ENCODE peak calls at places on chromosome 18, in seven cellular contexts. J, K, B, X, G, M and T are unnamed samples.

GRCh38 chr18:25685088-25685487 is 333.1 kb upstream of the ZNF521 start:
- DNase-seq in J (no peak), K (no peak), B (no peak), X (no peak), G (no peak), M (no peak), T (no peak)

GRCh38 chr18:49691177-49691608 is 122.1 kb downstream of the ACAA2 start:
- DNase-seq in J (no peak), K (no peak), B (peak), X (peak), G (no peak), M (no peak), T (no peak)

GRCh38 chr18:45670281-45670962 is 53.6 kb upstream of the SLC14A1 start:
- DNase-seq in J (no peak), K (no peak), B (peak), X (peak), G (peak), M (no peak), T (no peak)

GRCh38 chr18:1467461-1467964 is 562.8 kb downstream of the ADCYAP1 start:
- DNase-seq in J (no peak), K (no peak), B (no peak), X (no peak), G (no peak), M (no peak), T (no peak)

GRCh38 chr18:26548144-26549102 is at the start of gene KCTD1:
- DNase-seq in J (peak), K (no peak), B (peak), X (peak), G (peak), M (peak), T (peak)

GRCh38 chr18:79523221-79523737 is 127.5 kb downstream of the NFATC1 start:
- DNase-seq in J (peak), K (no peak), B (no peak), X (no peak), G (no peak), M (no peak), T (no peak)

GRCh38 chr18:32548688-32549087 is 78.0 kb upstream of the GAREM1 start:
- DNase-seq in J (peak), K (peak), B (peak), X (no peak), G (peak), M (no peak), T (peak)

GRCh38 chr18:44917184-44917864 is 236.6 kb downstream of the SETBP1 start:
- DNase-seq in J (no peak), K (no peak), B (no peak), X (no peak), G (no peak), M (no peak), T (no peak)

GRCh38 chr18:14976736-14977430 is 228.9 kb downstream of the ANKRD30B start:
- DNase-seq in J (no peak), K (no peak), B (no peak), X (no peak), G (peak), M (no peak), T (no peak)

GRCh38 chr18:5895886-5896740 is 791 bp upstream of the TMEM200C start:
- DNase-seq in J (peak), K (no peak), B (peak), X (peak), G (peak), M (no peak), T (peak)

GRCh38 chr18:9386872-9387271 is 52.3 kb downstream of the TWSG1 start:
- DNase-seq in J (no peak), K (no peak), B (no peak), X (no peak), G (no peak), M (no peak), T (no peak)

GRCh38 chr18:79169958-79170555 is 100.9 kb downstream of the ATP9B start:
- DNase-seq in J (no peak), K (no peak), B (peak), X (peak), G (no peak), M (no peak), T (no peak)

GRCh38 chr18:62829936-62830335 is 114.6 kb downstream of the PHLPP1 start:
- DNase-seq in J (no peak), K (no peak), B (peak), X (peak), G (no peak), M (no peak), T (no peak)

GRCh38 chr18:61503688-61504087 is 170.5 kb downstream of the CDH20 start:
- DNase-seq in J (no peak), K (no peak), B (no peak), X (peak), G (no peak), M (no peak), T (no peak)

GRCh38 chr18:3186678-3187658 is 32.8 kb downstream of the MYOM1 start:
- DNase-seq in J (no peak), K (no peak), B (no peak), X (no peak), G (peak), M (no peak), T (no peak)

GRCh38 chr18:76356666-76357065 is 138.4 kb downstream of the ZNF516 start:
- DNase-seq in J (no peak), K (no peak), B (no peak), X (no peak), G (no peak), M (no peak), T (no peak)

GRCh38 chr18:3119401-3120323 is 100.1 kb downstream of the MYOM1 start:
- DNase-seq in J (no peak), K (no peak), B (no peak), X (no peak), G (no peak), M (no peak), T (no peak)

GRCh38 chr18:7633171-7633570 is 66.1 kb downstream of the PTPRM start:
- DNase-seq in J (no peak), K (no peak), B (no peak), X (no peak), G (no peak), M (no peak), T (no peak)

GRCh38 chr18:48680339-48680738 is 141.5 kb downstream of the CTIF start:
- DNase-seq in J (no peak), K (no peak), B (no peak), X (no peak), G (no peak), M (no peak), T (no peak)

GRCh38 chr18:30987479-30988241 is 54.9 kb downstream of the DSC3 start:
- DNase-seq in J (no peak), K (no peak), B (no peak), X (no peak), G (no peak), M (peak), T (no peak)

GRCh38 chr18:10285283-10285640 is 169.2 kb upstream of the APCDD1 start:
- DNase-seq in J (no peak), K (no peak), B (no peak), X (no peak), G (no peak), M (no peak), T (no peak)

GRCh38 chr18:3526421-3527354 is 76.7 kb downstream of the TGIF1 start:
- DNase-seq in J (no peak), K (no peak), B (peak), X (peak), G (peak), M (peak), T (peak)

GRCh38 chr18:13302611-13303267 is 84.2 kb downstream of the LDLRAD4 start:
- DNase-seq in J (no peak), K (no peak), B (no peak), X (no peak), G (no peak), M (no peak), T (no peak)
- H4K8ac ChIP-seq in J (no peak), K (no peak), B (no peak), X (no peak), G (no peak), M (no peak), T (no peak)

GRCh38 chr18:22195052-22195451 is 25.7 kb downstream of the GATA6 start:
- DNase-seq in J (no peak), K (no peak), B (no peak), X (no peak), G (no peak), M (no peak), T (no peak)

GRCh38 chr18:22193466-22193865 is 24.1 kb downstream of the GATA6 start:
- DNase-seq in J (no peak), K (no peak), B (peak), X (no peak), G (no peak), M (no peak), T (no peak)

GRCh38 chr18:22191986-22192385 is 22.6 kb downstream of the GATA6 start:
- DNase-seq in J (no peak), K (no peak), B (no peak), X (no peak), G (no peak), M (no peak), T (no peak)

GRCh38 chr18:22191346-22191710 is 21.9 kb downstream of the GATA6 start:
- DNase-seq in J (no peak), K (no peak), B (no peak), X (no peak), G (no peak), M (no peak), T (no peak)

DNA sequence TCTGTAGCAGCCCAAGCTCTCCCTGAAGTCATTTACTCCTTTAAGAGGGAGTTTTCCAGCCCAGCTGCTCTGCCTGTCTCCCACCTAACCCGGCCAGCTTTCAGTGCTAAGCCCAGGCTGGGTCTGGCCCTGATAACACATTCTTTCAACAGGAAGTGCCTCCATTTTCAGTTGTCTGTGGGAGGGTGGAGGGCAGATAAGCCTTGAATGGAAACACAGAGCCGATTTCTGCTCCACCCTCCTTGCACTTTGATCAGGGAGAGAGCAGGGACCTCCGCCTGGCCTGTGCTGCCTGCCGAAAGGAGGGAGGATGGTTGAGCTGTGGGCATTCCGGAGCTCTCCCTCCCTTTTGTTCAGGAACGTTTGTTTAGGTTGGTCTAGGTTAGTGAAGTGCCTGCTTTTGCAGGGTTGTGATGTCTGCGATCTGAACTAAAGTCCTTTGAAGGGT is 24.8 kb downstream of the GATA6 start:
- DNase-seq in J (no peak), K (no peak), B (no peak), X (no peak), G (peak), M (no peak), T (no peak)
- H4K8ac ChIP-seq in J (no peak), K (peak), B (peak), X (no peak), G (no peak), M (peak), T (no peak)

GRCh38 chr18:13502585-13502984 is 223.8 kb downstream of the FAM210A start:
- DNase-seq in J (no peak), K (no peak), B (no peak), X (no peak), G (no peak), M (no peak), T (no peak)
- H4K8ac ChIP-seq in J (no peak), K (no peak), B (no peak), X (no peak), G (no peak), M (no peak), T (no peak)

GRCh38 chr18:56383349-56383748 is 255.0 kb downstream of the TXNL1 start:
- DNase-seq in J (no peak), K (no peak), B (no peak), X (no peak), G (no peak), M (no peak), T (no peak)
- H4K8ac ChIP-seq in J (no peak), K (no peak), B (no peak), X (no peak), G (no peak), M (no peak), T (no peak)

GRCh38 chr18:58095655-58096054 is 51.6 kb downstream of the NEDD4L start:
- DNase-seq in J (no peak), K (no peak), B (no peak), X (no peak), G (no peak), M (no peak), T (no peak)

GRCh38 chr18:58096658-58097057 is 52.6 kb downstream of the NEDD4L start:
- DNase-seq in J (no peak), K (no peak), B (no peak), X (no peak), G (no peak), M (no peak), T (no peak)

GRCh38 chr18:58093311-58093790 is 49.3 kb downstream of the NEDD4L start:
- DNase-seq in J (no peak), K (no peak), B (no peak), X (no peak), G (no peak), M (no peak), T (no peak)

GRCh38 chr18:58097127-58097906 is 53.3 kb downstream of the NEDD4L start:
- DNase-seq in J (no peak), K (no peak), B (no peak), X (peak), G (peak), M (no peak), T (no peak)

GRCh38 chr18:58095251-58095650 is 51.2 kb downstream of the NEDD4L start:
- DNase-seq in J (no peak), K (no peak), B (no peak), X (no peak), G (peak), M (no peak), T (no peak)
- H4K8ac ChIP-seq in J (no peak), K (no peak), B (no peak), X (no peak), G (no peak), M (no peak), T (no peak)

DNA sequence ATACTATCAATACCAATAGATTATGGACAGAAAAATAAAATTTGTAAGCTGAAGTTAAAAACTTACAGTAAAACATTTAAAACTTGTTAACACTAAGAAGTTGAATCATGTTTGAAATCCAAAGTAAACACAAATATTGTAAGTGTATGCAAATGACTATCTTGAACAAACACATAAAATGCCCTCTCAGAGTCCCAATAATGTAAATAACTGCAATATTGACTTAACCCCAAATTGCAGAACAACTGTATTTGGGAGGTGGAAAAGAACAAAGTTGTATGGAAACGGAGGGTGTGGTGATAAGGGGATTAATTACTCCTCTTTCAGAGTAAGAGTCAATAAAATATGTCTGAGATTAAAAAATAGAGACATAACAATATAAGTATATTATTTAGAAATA is 140.0 kb upstream of the NOL4 start:
- DNase-seq in J (no peak), K (no peak), B (no peak), X (no peak), G (no peak), M (no peak), T (no peak)
- H4K8ac ChIP-seq in J (no peak), K (no peak), B (no peak), X (no peak), G (no peak), M (no peak), T (no peak)

GRCh38 chr18:58908006-58908405 is 43.3 kb downstream of the ZNF532 start:
- DNase-seq in J (no peak), K (no peak), B (no peak), X (no peak), G (no peak), M (no peak), T (no peak)
- H4K8ac ChIP-seq in J (no peak), K (no peak), B (no peak), X (no peak), G (no peak), M (no peak), T (no peak)

DNA sequence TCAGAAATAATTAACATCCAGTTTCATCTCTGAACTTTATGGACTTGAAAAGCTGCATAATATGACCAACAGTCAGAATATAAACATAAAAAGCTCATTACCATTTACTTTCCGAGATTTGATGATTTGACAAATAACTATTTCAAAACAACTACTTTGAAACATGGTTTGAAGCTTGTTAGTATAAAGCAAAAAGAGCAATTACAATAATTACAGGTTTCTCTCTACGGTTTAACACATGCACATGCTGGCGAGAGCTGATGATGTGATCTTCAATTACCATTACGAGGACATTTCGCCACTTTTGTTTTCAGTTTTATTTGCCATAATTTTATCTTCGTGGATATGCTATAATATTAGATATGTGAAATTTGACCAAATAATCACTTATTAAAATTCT is 270.2 kb downstream of the TCF4 start:
- DNase-seq in J (no peak), K (no peak), B (no peak), X (no peak), G (no peak), M (no peak), T (no peak)
- H4K8ac ChIP-seq in J (no peak), K (no peak), B (no peak), X (no peak), G (no peak), M (no peak), T (no peak)